ENCODE peak calls at places on chromosomes 16 and 17, in ten cellular contexts. U is testis, L is A549, Z is HCT116, E is body of pancreas, H is stomach, T is endothelial cell of umbilical vein, S is upper lobe of left lung, I is ovary, G is suprapubic skin. X is an unnamed sample.

GRCh38 chr17:39195568-39196160 is 1.8 kb downstream of the CACNB1 start:
- DNase-seq in I (no peak), H (no peak), Z (no peak), T (no peak), L (no peak), E (no peak), S (no peak), G (no peak), U (no peak), X (no peak)

GRCh38 chr16:84072014-84072413 is 29.4 kb upstream of the SLC38A8 start:
- DNase-seq in S (no peak), U (no peak), I (no peak), E (no peak), H (no peak), T (peak; percentile 74), Z (no peak), L (no peak), G (no peak), X (no peak)

GRCh38 chr17:28086519-28086918 is 44.0 kb downstream of the NLK start:
- DNase-seq in G (no peak), H (no peak), E (no peak), S (no peak), U (no peak), Z (no peak), I (no peak), T (no peak), L (no peak), X (no peak)

GRCh38 chr16:31224092-31224955 is 7.4 kb upstream of the PYDC1 start:
- DNase-seq in S (peak; percentile 75), L (no peak), T (no peak), U (peak; percentile 24), E (no peak), Z (no peak), I (no peak), H (no peak), G (no peak), X (no peak)

GRCh38 chr16:88456356-88457292 is 3.5 kb downstream of the ZFPM1 start:
- DNase-seq in U (no peak), H (no peak), T (no peak), L (no peak), I (no peak), S (no peak), G (no peak), E (no peak), Z (no peak), X (no peak)

GRCh38 chr17:67151717-67152116 is 93.3 kb downstream of the HELZ start:
- DNase-seq in L (peak; percentile 38), H (no peak), E (no peak), G (no peak), U (no peak), T (no peak), Z (peak; percentile 16), S (no peak), I (no peak), X (no peak)

GRCh38 chr17:72304859-72305258 is 184.0 kb downstream of the SOX9 start:
- DNase-seq in T (no peak), G (no peak), I (no peak), Z (no peak), L (no peak), H (no peak), U (no peak), E (no peak), S (no peak), X (no peak)

GRCh38 chr17:53626286-53626685 is 196.4 kb upstream of the KIF2B start:
- DNase-seq in L (no peak), T (no peak), E (no peak), S (no peak), U (no peak), I (no peak), H (no peak), G (no peak), Z (no peak), X (no peak)

GRCh38 chr17:59668816-59669215 is 38.4 kb downstream of the PTRH2 start:
- DNase-seq in Z (peak; percentile 49), T (peak; percentile 94), L (no peak), S (no peak), H (no peak), G (no peak), U (no peak), I (no peak), E (no peak), X (no peak)

GRCh38 chr17:74555427-74555826 is 9.5 kb upstream of the CD300C start:
- DNase-seq in Z (no peak), L (no peak), G (no peak), H (no peak), E (no peak), S (no peak), I (no peak), T (no peak), U (no peak), X (no peak)

GRCh38 chr17:69142473-69142802 is 743 bp upstream of the ABCA6 start:
- DNase-seq in I (no peak), T (peak; percentile 79), E (no peak), U (no peak), L (no peak), G (no peak), S (no peak), H (no peak), Z (no peak), X (no peak)

GRCh38 chr17:78875738-78876597 is 27.0 kb downstream of the CEP295NL start:
- DNase-seq in T (peak; percentile 79), H (no peak), S (no peak), E (peak; percentile 71), U (no peak), G (no peak), Z (no peak), I (no peak), L (no peak), X (no peak)

GRCh38 chr17:55089955-55090573 is 121.5 kb downstream of the STXBP4 start:
- DNase-seq in I (no peak), L (peak; percentile 8), G (no peak), U (no peak), Z (peak; percentile 34), E (no peak), S (no peak), H (no peak), T (no peak), X (no peak)

GRCh38 chr17:65054602-65055001 is 1.9 kb downstream of the GNA13 start:
- DNase-seq in G (no peak), E (no peak), S (no peak), H (no peak), U (no peak), I (no peak), Z (no peak), L (no peak), T (no peak), X (no peak)

GRCh38 chr17:57551321-57552079 is 193.6 kb downstream of the CCDC182 start:
- DNase-seq in S (no peak), Z (no peak), T (no peak), U (no peak), I (no peak), H (peak; percentile 43), E (no peak), G (no peak), L (no peak), X (peak; percentile 57)
- H3K4me1 ChIP-seq in S (peaks cover 9% of the 10 kb centered on the region), Z (no peaks in the 10 kb centered on the region), T (peaks cover 3% of the 10 kb centered on the region), U (peaks cover 33% of the 10 kb centered on the region), I (peaks cover 14% of the 10 kb centered on the region), H (peaks cover 18% of the 10 kb centered on the region), E (no peaks in the 10 kb centered on the region), G (no peaks in the 10 kb centered on the region), L (peaks cover 30% of the 10 kb centered on the region), X (peaks cover 26% of the 10 kb centered on the region)

DNA sequence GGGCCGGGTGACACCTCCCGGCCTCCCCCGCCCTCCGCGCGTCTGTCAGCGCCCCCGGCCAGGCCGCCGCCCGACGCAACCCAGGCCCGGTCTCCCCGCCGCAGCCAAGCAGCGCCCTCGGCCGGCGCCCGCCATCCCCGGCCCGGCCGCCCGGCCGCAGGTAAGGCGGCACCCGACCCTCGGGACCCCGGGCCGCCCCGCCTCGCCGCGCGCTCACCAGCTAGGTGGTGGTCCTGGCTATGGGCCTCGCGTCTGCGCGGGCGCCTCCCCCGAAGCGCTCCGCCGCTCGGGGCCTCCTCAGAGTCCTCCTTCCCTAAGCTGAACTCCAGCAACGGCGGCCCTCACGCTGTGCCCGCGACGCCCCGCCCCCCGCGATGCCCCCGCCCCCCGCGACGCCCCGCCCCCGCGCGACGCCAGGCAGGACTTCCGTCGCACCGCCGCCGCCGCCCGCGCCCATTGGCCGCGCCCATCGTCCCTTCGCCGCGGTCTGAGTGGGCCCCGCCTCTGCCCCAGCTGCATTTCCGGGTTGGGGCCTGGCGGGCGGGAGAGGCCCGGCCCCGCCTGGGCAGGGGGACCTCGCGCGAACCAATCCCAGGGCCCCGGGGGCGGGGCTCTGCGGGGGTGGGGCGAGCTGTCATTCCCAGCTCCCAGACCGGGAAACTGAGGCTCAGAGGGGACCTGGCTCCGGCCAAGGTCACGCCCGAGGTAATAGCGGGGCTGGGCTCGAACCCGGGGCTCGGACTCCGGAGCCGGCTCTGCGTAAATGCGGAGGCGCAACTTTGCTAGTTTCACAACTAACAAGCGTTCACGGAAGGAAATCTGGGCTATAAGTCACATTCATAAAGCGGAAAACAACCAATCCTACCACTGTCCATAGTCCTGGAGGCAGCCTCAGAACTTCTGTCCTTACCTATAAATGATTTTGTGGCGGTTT is 9.0 kb upstream of the KCTD5 start:
- DNase-seq in G (peak; percentile 96), U (peak; percentile 96), H (peak; percentile 97), T (peak; percentile 95), S (peak; percentile 99), L (peak; percentile 86), I (peak; percentile 96), E (peak; percentile 97), Z (peak; percentile 73), X (peak; percentile 71)
- TF ChIP-seq POLR2A in G (no peak), U (no peak), H (no peak), T (no peak), S (peak; percentile 68), L (peak; percentile 52), I (peak; percentile 16), E (peak; percentile 45), Z (no peak), X (peak; percentile 52)

GRCh38 chr17:76449126-76449525 is 3.8 kb downstream of the UBE2O start:
- DNase-seq in E (no peak), T (no peak), S (no peak), H (no peak), U (no peak), L (no peak), I (no peak), G (no peak), Z (no peak), X (no peak)
- H3K4me1 ChIP-seq in E (peaks cover 33% of the 10 kb centered on the region), T (peaks cover 39% of the 10 kb centered on the region), S (peaks cover 49% of the 10 kb centered on the region), H (peaks cover 64% of the 10 kb centered on the region), U (no peaks in the 10 kb centered on the region), L (peaks cover 63% of the 10 kb centered on the region), I (peaks cover 4% of the 10 kb centered on the region), G (peaks cover 24% of the 10 kb centered on the region), Z (peaks cover 53% of the 10 kb centered on the region), X (peaks cover 21% of the 10 kb centered on the region)

GRCh38 chr17:3695723-3696411 is at the start of gene P2RX5:
- DNase-seq in Z (no peak), S (peak; percentile 92), T (peak; percentile 30), I (peak; percentile 31), E (peak; percentile 27), G (no peak), U (no peak), H (no peak), L (no peak), X (no peak)
- TF ChIP-seq POLR2A in Z (no peak), S (no peak), T (no peak), I (no peak), E (no peak), G (no peak), U (no peak), H (no peak), L (no peak), X (no peak)